ENCODE peak calls at places on chromosome 4, in six cellular contexts. One of them, this sample, is unnamed. For H3K36me3 and H3K9me3, the result is how much of the 10 kb centered on the place peaks cover.

GRCh38 chr4:79255793-79256192 is 70.1 kb downstream of the NAA11 start:
- DNase-seq in transverse colon: no peak
- DNase-seq in HAP-1: no peak
- DNase-seq in heart right ventricle: no peak
- DNase-seq in CD8-positive, alpha-beta T cell: no peak
- DNase-seq in right atrium auricular region: no peak
- DNase-seq in this sample: no peak

GRCh38 chr4:62093735-62094134 is 893.6 kb downstream of the ADGRL3 start:
- DNase-seq in right atrium auricular region: no peak
- DNase-seq in heart right ventricle: no peak
- DNase-seq in transverse colon: no peak
- DNase-seq in CD8-positive, alpha-beta T cell: no peak
- DNase-seq in HAP-1: no peak
- DNase-seq in this sample: no peak

GRCh38 chr4:158948071-158948470 is 154.8 kb upstream of the RAPGEF2 start:
- DNase-seq in CD8-positive, alpha-beta T cell: no peak
- DNase-seq in heart right ventricle: no peak
- DNase-seq in HAP-1: no peak
- DNase-seq in right atrium auricular region: no peak
- DNase-seq in transverse colon: no peak
- DNase-seq in this sample: no peak

GRCh38 chr4:113574636-113575103 is 186.9 kb downstream of the CAMK2D start:
- DNase-seq in HAP-1: no peak
- DNase-seq in heart right ventricle: no peak
- DNase-seq in CD8-positive, alpha-beta T cell: no peak
- DNase-seq in transverse colon: no peak
- DNase-seq in right atrium auricular region: no peak
- DNase-seq in this sample: no peak

GRCh38 chr4:80184053-80184790 is 13.1 kb upstream of the PRDM8 start:
- DNase-seq in right atrium auricular region: peak
- DNase-seq in heart right ventricle: peak
- DNase-seq in transverse colon: peak
- DNase-seq in CD8-positive, alpha-beta T cell: peak
- DNase-seq in HAP-1: peak
- DNase-seq in this sample: no peak

GRCh38 chr4:150682126-150682525 is 100.2 kb downstream of the MAB21L2 start:
- DNase-seq in CD8-positive, alpha-beta T cell: no peak
- DNase-seq in heart right ventricle: no peak
- DNase-seq in HAP-1: no peak
- DNase-seq in right atrium auricular region: no peak
- DNase-seq in transverse colon: no peak
- DNase-seq in this sample: no peak

GRCh38 chr4:52936729-52937128 is 74.6 kb downstream of the RASL11B start:
- DNase-seq in transverse colon: no peak
- DNase-seq in CD8-positive, alpha-beta T cell: no peak
- DNase-seq in right atrium auricular region: no peak
- DNase-seq in HAP-1: no peak
- DNase-seq in heart right ventricle: no peak
- DNase-seq in this sample: no peak

GRCh38 chr4:4575284-4576211 is 33.7 kb upstream of the STX18 start:
- DNase-seq in HAP-1: no peak
- DNase-seq in transverse colon: peak
- DNase-seq in right atrium auricular region: no peak
- DNase-seq in CD8-positive, alpha-beta T cell: peak
- DNase-seq in heart right ventricle: peak
- DNase-seq in this sample: peak

GRCh38 chr4:8746523-8747466 is 124.8 kb downstream of the HMX1 start:
- DNase-seq in HAP-1: no peak
- DNase-seq in transverse colon: no peak
- DNase-seq in CD8-positive, alpha-beta T cell: no peak
- DNase-seq in right atrium auricular region: no peak
- DNase-seq in heart right ventricle: no peak
- DNase-seq in this sample: no peak

GRCh38 chr4:8287606-8288280 is 18.2 kb downstream of the HTRA3 start:
- DNase-seq in CD8-positive, alpha-beta T cell: no peak
- DNase-seq in transverse colon: no peak
- DNase-seq in HAP-1: no peak
- DNase-seq in right atrium auricular region: no peak
- DNase-seq in heart right ventricle: no peak
- DNase-seq in this sample: no peak

GRCh38 chr4:118842055-118842454 is 6.1 kb upstream of the SEC24D start:
- DNase-seq in transverse colon: no peak
- DNase-seq in CD8-positive, alpha-beta T cell: no peak
- DNase-seq in right atrium auricular region: no peak
- DNase-seq in HAP-1: no peak
- DNase-seq in heart right ventricle: no peak
- DNase-seq in this sample: no peak

GRCh38 chr4:6493668-6494304 is 21.4 kb upstream of the PPP2R2C start:
- DNase-seq in heart right ventricle: no peak
- DNase-seq in right atrium auricular region: no peak
- DNase-seq in transverse colon: no peak
- DNase-seq in HAP-1: peak
- DNase-seq in CD8-positive, alpha-beta T cell: no peak
- DNase-seq in this sample: no peak

GRCh38 chr4:82458729-82459128 is 28.3 kb downstream of the ENOPH1 start:
- DNase-seq in CD8-positive, alpha-beta T cell: no peak
- DNase-seq in heart right ventricle: no peak
- DNase-seq in HAP-1: no peak
- DNase-seq in right atrium auricular region: no peak
- DNase-seq in transverse colon: no peak
- DNase-seq in this sample: no peak

GRCh38 chr4:123867910-123868587 is 471.5 kb downstream of the SPRY1 start:
- DNase-seq in transverse colon: no peak
- DNase-seq in HAP-1: no peak
- DNase-seq in CD8-positive, alpha-beta T cell: no peak
- DNase-seq in heart right ventricle: no peak
- DNase-seq in right atrium auricular region: no peak
- DNase-seq in this sample: no peak

GRCh38 chr4:169313732-169314131 is 43.0 kb upstream of the SH3RF1 start:
- DNase-seq in right atrium auricular region: no peak
- DNase-seq in CD8-positive, alpha-beta T cell: no peak
- DNase-seq in HAP-1: no peak
- DNase-seq in transverse colon: no peak
- DNase-seq in heart right ventricle: no peak
- DNase-seq in this sample: no peak

GRCh38 chr4:142549726-142550463 is 296.2 kb downstream of the INPP4B start:
- DNase-seq in transverse colon: no peak
- DNase-seq in right atrium auricular region: no peak
- DNase-seq in HAP-1: no peak
- DNase-seq in heart right ventricle: no peak
- DNase-seq in CD8-positive, alpha-beta T cell: no peak
- DNase-seq in this sample: no peak

GRCh38 chr4:6395466-6396228 is 76.8 kb downstream of the PPP2R2C start:
- DNase-seq in right atrium auricular region: no peak
- DNase-seq in CD8-positive, alpha-beta T cell: no peak
- DNase-seq in transverse colon: no peak
- DNase-seq in HAP-1: no peak
- DNase-seq in heart right ventricle: no peak
- DNase-seq in this sample: no peak

GRCh38 chr4:126223784-126224407 is 909.1 kb downstream of the FAT4 start:
- DNase-seq in CD8-positive, alpha-beta T cell: no peak
- DNase-seq in transverse colon: no peak
- DNase-seq in heart right ventricle: no peak
- DNase-seq in HAP-1: no peak
- DNase-seq in right atrium auricular region: no peak
- DNase-seq in this sample: no peak

GRCh38 chr4:83873996-83874395 is 338.1 kb downstream of the GPAT3 start:
- DNase-seq in transverse colon: no peak
- DNase-seq in right atrium auricular region: no peak
- DNase-seq in heart right ventricle: no peak
- DNase-seq in HAP-1: no peak
- DNase-seq in CD8-positive, alpha-beta T cell: no peak
- DNase-seq in this sample: no peak

GRCh38 chr4:88628746-88629145 is 36.5 kb downstream of the HERC3 start:
- DNase-seq in transverse colon: no peak
- DNase-seq in right atrium auricular region: no peak
- DNase-seq in CD8-positive, alpha-beta T cell: no peak
- DNase-seq in heart right ventricle: no peak
- DNase-seq in HAP-1: no peak
- DNase-seq in this sample: no peak

GRCh38 chr4:154622598-154622997 is 10.1 kb upstream of the FGG start:
- DNase-seq in HAP-1: peak
- DNase-seq in heart right ventricle: no peak
- DNase-seq in transverse colon: no peak
- DNase-seq in CD8-positive, alpha-beta T cell: no peak
- DNase-seq in right atrium auricular region: no peak
- DNase-seq in this sample: no peak

GRCh38 chr4:119750771-119751170 is 122.2 kb upstream of the PDE5A start:
- DNase-seq in CD8-positive, alpha-beta T cell: no peak
- DNase-seq in right atrium auricular region: no peak
- DNase-seq in heart right ventricle: no peak
- DNase-seq in transverse colon: no peak
- DNase-seq in HAP-1: no peak
- DNase-seq in this sample: no peak

GRCh38 chr4:89640620-89641366 is 196.2 kb downstream of the SNCA start:
- DNase-seq in heart right ventricle: peak
- DNase-seq in HAP-1: peak
- DNase-seq in transverse colon: peak
- DNase-seq in CD8-positive, alpha-beta T cell: no peak
- DNase-seq in right atrium auricular region: no peak
- DNase-seq in this sample: peak

GRCh38 chr4:77120888-77121508 is 36.0 kb upstream of the CCNG2 start:
- DNase-seq in transverse colon: no peak
- DNase-seq in heart right ventricle: no peak
- DNase-seq in HAP-1: no peak
- DNase-seq in right atrium auricular region: no peak
- DNase-seq in CD8-positive, alpha-beta T cell: no peak
- DNase-seq in this sample: no peak

GRCh38 chr4:22345055-22345454 is 170.8 kb downstream of the ADGRA3 start:
- DNase-seq in transverse colon: no peak
- DNase-seq in CD8-positive, alpha-beta T cell: no peak
- DNase-seq in HAP-1: no peak
- DNase-seq in right atrium auricular region: no peak
- DNase-seq in heart right ventricle: no peak
- DNase-seq in this sample: no peak

DNA sequence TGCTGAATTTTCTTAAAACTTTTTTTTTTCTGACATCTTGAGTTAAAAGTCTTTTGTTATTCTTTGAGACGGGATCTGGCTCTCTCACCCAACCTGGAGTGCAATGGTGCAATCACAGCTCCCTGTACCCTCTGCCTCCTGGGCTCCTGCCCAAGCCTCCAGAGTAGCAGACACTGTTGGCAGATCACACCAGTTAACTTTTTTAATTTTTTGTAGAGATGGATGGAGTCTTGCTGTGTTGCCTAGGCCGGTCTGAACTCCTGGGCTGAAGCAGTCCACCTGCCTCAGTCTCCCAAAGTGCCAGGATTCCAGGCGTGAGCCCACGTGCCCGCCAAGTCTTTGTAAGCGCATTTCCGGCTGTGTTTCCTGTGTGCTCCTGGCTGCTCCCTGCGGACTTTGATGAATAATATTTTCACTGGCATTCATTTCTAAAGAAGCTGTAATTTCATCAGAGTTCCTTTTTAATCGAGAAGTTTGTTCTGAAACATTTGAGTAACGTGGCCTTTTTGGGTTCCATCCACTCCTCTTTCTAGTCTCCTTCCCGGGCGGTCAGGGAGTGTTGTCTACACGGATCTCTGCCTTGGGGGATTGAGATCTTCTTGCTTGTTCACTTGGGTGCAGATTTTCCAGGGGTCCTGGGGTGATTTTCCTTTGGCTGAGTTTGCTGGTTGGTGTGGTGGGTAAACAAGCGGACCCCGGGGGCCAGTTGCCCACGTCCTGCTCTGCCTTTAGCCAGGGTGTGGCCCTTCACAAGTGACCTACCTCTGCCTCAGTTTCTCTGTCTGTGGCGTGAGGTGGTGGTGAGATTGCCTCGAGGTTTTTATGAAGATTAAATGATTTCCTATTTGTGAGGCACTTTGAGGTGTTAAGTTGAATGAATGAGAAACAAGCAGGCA is 44.4 kb downstream of the PCGF3 start:
- DNase-seq in CD8-positive, alpha-beta T cell: no peak
- DNase-seq in transverse colon: no peak
- DNase-seq in HAP-1: no peak
- DNase-seq in right atrium auricular region: peak
- DNase-seq in heart right ventricle: no peak
- DNase-seq in this sample: no peak
- H3K36me3 ChIP-seq in CD8-positive, alpha-beta T cell: under half
- H3K36me3 ChIP-seq in transverse colon: under half
- H3K36me3 ChIP-seq in HAP-1: under half
- H3K36me3 ChIP-seq in right atrium auricular region: under half
- H3K36me3 ChIP-seq in heart right ventricle: half or more
- H3K36me3 ChIP-seq in this sample: under half

GRCh38 chr4:41865306-41865980 is 69.8 kb upstream of the TMEM33 start:
- DNase-seq in HAP-1: no peak
- DNase-seq in right atrium auricular region: no peak
- DNase-seq in heart right ventricle: no peak
- DNase-seq in CD8-positive, alpha-beta T cell: no peak
- DNase-seq in transverse colon: no peak
- DNase-seq in this sample: no peak

GRCh38 chr4:41865981-41866798 is 69.0 kb upstream of the TMEM33 start:
- DNase-seq in HAP-1: no peak
- DNase-seq in heart right ventricle: no peak
- DNase-seq in right atrium auricular region: no peak
- DNase-seq in transverse colon: no peak
- DNase-seq in CD8-positive, alpha-beta T cell: no peak
- DNase-seq in this sample: no peak

GRCh38 chr4:41866799-41867677 is 68.2 kb upstream of the TMEM33 start:
- DNase-seq in heart right ventricle: no peak
- DNase-seq in right atrium auricular region: no peak
- DNase-seq in transverse colon: no peak
- DNase-seq in HAP-1: no peak
- DNase-seq in CD8-positive, alpha-beta T cell: no peak
- DNase-seq in this sample: no peak
- H3K4me3 ChIP-seq in heart right ventricle: no peak
- H3K4me3 ChIP-seq in right atrium auricular region: peak
- H3K4me3 ChIP-seq in transverse colon: no peak
- H3K4me3 ChIP-seq in HAP-1: no peak
- H3K4me3 ChIP-seq in CD8-positive, alpha-beta T cell: no peak
- H3K4me3 ChIP-seq in this sample: peak

GRCh38 chr4:1338752-1339414 is 8.1 kb upstream of the UVSSA start:
- DNase-seq in right atrium auricular region: no peak
- DNase-seq in transverse colon: no peak
- DNase-seq in HAP-1: no peak
- DNase-seq in heart right ventricle: no peak
- DNase-seq in CD8-positive, alpha-beta T cell: no peak
- DNase-seq in this sample: no peak
- H3K9me3 ChIP-seq in right atrium auricular region: under half
- H3K9me3 ChIP-seq in transverse colon: under half
- H3K9me3 ChIP-seq in HAP-1: under half
- H3K9me3 ChIP-seq in heart right ventricle: under half
- H3K9me3 ChIP-seq in CD8-positive, alpha-beta T cell: under half
- H3K9me3 ChIP-seq in this sample: under half

GRCh38 chr4:26402458-26402857 is 81.6 kb downstream of the RBPJ start:
- DNase-seq in HAP-1: no peak
- DNase-seq in right atrium auricular region: no peak
- DNase-seq in transverse colon: no peak
- DNase-seq in heart right ventricle: no peak
- DNase-seq in CD8-positive, alpha-beta T cell: no peak
- DNase-seq in this sample: no peak

GRCh38 chr4:26410385-26411293 is 79.6 kb downstream of the CCKAR start:
- DNase-seq in HAP-1: peak
- DNase-seq in heart right ventricle: peak
- DNase-seq in CD8-positive, alpha-beta T cell: no peak
- DNase-seq in transverse colon: no peak
- DNase-seq in right atrium auricular region: no peak
- DNase-seq in this sample: no peak

GRCh38 chr4:26406346-26406975 is 83.8 kb downstream of the CCKAR start:
- DNase-seq in CD8-positive, alpha-beta T cell: no peak
- DNase-seq in right atrium auricular region: no peak
- DNase-seq in transverse colon: no peak
- DNase-seq in heart right ventricle: no peak
- DNase-seq in HAP-1: peak
- DNase-seq in this sample: no peak

GRCh38 chr4:26404597-26405323 is 83.9 kb downstream of the RBPJ start:
- DNase-seq in HAP-1: no peak
- DNase-seq in CD8-positive, alpha-beta T cell: no peak
- DNase-seq in transverse colon: no peak
- DNase-seq in heart right ventricle: no peak
- DNase-seq in right atrium auricular region: no peak
- DNase-seq in this sample: no peak

GRCh38 chr4:26407466-26407865 is 82.8 kb downstream of the CCKAR start:
- DNase-seq in heart right ventricle: no peak
- DNase-seq in right atrium auricular region: no peak
- DNase-seq in CD8-positive, alpha-beta T cell: no peak
- DNase-seq in transverse colon: no peak
- DNase-seq in HAP-1: no peak
- DNase-seq in this sample: no peak
- H3K36me3 ChIP-seq in heart right ventricle: under half
- H3K36me3 ChIP-seq in right atrium auricular region: under half
- H3K36me3 ChIP-seq in CD8-positive, alpha-beta T cell: under half
- H3K36me3 ChIP-seq in transverse colon: under half
- H3K36me3 ChIP-seq in HAP-1: under half
- H3K36me3 ChIP-seq in this sample: under half

This sample was measured in iPS DF 6.9.